ENCODE peak calls at places on chromosome 10, in seven cellular contexts. One of them, this sample, is unnamed.

GRCh38 chr10:64760371-64760770 is 1239.2 kb downstream of the REEP3 start:
- DNase-seq in activated CD4-positive, alpha-beta T cell treated with anti-CD3 and anti-CD28 coated beads for 48 hours: no peak
- DNase-seq in NCI-H446 treated with DMSO at 0.1 percent for 48 hours: no peak
- DNase-seq in M059J: no peak
- DNase-seq in frontal cortex: no peak
- DNase-seq in A673: no peak
- DNase-seq in central memory CD4-positive, alpha-beta T cell: no peak
- DNase-seq in this sample: no peak

GRCh38 chr10:28661035-28661434 is 16.3 kb upstream of the BAMBI start:
- DNase-seq in activated CD4-positive, alpha-beta T cell treated with anti-CD3 and anti-CD28 coated beads for 48 hours: no peak
- DNase-seq in NCI-H446 treated with DMSO at 0.1 percent for 48 hours: no peak
- DNase-seq in M059J: peak
- DNase-seq in frontal cortex: no peak
- DNase-seq in A673: no peak
- DNase-seq in central memory CD4-positive, alpha-beta T cell: no peak
- DNase-seq in this sample: peak

GRCh38 chr10:119243967-119244366 is 36.6 kb downstream of the GRK5 start:
- DNase-seq in activated CD4-positive, alpha-beta T cell treated with anti-CD3 and anti-CD28 coated beads for 48 hours: no peak
- DNase-seq in NCI-H446 treated with DMSO at 0.1 percent for 48 hours: no peak
- DNase-seq in M059J: no peak
- DNase-seq in frontal cortex: no peak
- DNase-seq in A673: no peak
- DNase-seq in central memory CD4-positive, alpha-beta T cell: no peak
- DNase-seq in this sample: no peak

GRCh38 chr10:24968349-24968748 is 15.9 kb upstream of the PRTFDC1 start:
- DNase-seq in activated CD4-positive, alpha-beta T cell treated with anti-CD3 and anti-CD28 coated beads for 48 hours: no peak
- DNase-seq in NCI-H446 treated with DMSO at 0.1 percent for 48 hours: no peak
- DNase-seq in M059J: no peak
- DNase-seq in frontal cortex: no peak
- DNase-seq in A673: no peak
- DNase-seq in central memory CD4-positive, alpha-beta T cell: no peak
- DNase-seq in this sample: no peak

GRCh38 chr10:77274046-77274795 is 363.4 kb downstream of the KCNMA1 start:
- DNase-seq in activated CD4-positive, alpha-beta T cell treated with anti-CD3 and anti-CD28 coated beads for 48 hours: no peak
- DNase-seq in NCI-H446 treated with DMSO at 0.1 percent for 48 hours: peak
- DNase-seq in M059J: peak
- DNase-seq in frontal cortex: no peak
- DNase-seq in A673: no peak
- DNase-seq in central memory CD4-positive, alpha-beta T cell: no peak
- DNase-seq in this sample: peak

GRCh38 chr10:18615618-18616017 is 35.8 kb downstream of the NSUN6 start:
- DNase-seq in activated CD4-positive, alpha-beta T cell treated with anti-CD3 and anti-CD28 coated beads for 48 hours: no peak
- DNase-seq in NCI-H446 treated with DMSO at 0.1 percent for 48 hours: no peak
- DNase-seq in M059J: no peak
- DNase-seq in frontal cortex: no peak
- DNase-seq in A673: no peak
- DNase-seq in central memory CD4-positive, alpha-beta T cell: no peak
- DNase-seq in this sample: no peak

GRCh38 chr10:116836087-116836486 is 13.2 kb upstream of the ENO4 start:
- DNase-seq in activated CD4-positive, alpha-beta T cell treated with anti-CD3 and anti-CD28 coated beads for 48 hours: no peak
- DNase-seq in NCI-H446 treated with DMSO at 0.1 percent for 48 hours: no peak
- DNase-seq in M059J: no peak
- DNase-seq in frontal cortex: no peak
- DNase-seq in A673: no peak
- DNase-seq in central memory CD4-positive, alpha-beta T cell: no peak
- DNase-seq in this sample: no peak

GRCh38 chr10:27446091-27446918 is 57.8 kb upstream of the RAB18 start:
- DNase-seq in activated CD4-positive, alpha-beta T cell treated with anti-CD3 and anti-CD28 coated beads for 48 hours: no peak
- DNase-seq in NCI-H446 treated with DMSO at 0.1 percent for 48 hours: no peak
- DNase-seq in M059J: peak
- DNase-seq in frontal cortex: peak
- DNase-seq in A673: peak
- DNase-seq in central memory CD4-positive, alpha-beta T cell: peak
- DNase-seq in this sample: no peak

GRCh38 chr10:50216418-50216817 is 34.9 kb downstream of the ASAH2 start:
- DNase-seq in activated CD4-positive, alpha-beta T cell treated with anti-CD3 and anti-CD28 coated beads for 48 hours: no peak
- DNase-seq in NCI-H446 treated with DMSO at 0.1 percent for 48 hours: no peak
- DNase-seq in M059J: no peak
- DNase-seq in frontal cortex: no peak
- DNase-seq in A673: no peak
- DNase-seq in central memory CD4-positive, alpha-beta T cell: no peak
- DNase-seq in this sample: no peak

GRCh38 chr10:63866747-63867140 is 345.5 kb downstream of the REEP3 start:
- DNase-seq in activated CD4-positive, alpha-beta T cell treated with anti-CD3 and anti-CD28 coated beads for 48 hours: no peak
- DNase-seq in NCI-H446 treated with DMSO at 0.1 percent for 48 hours: no peak
- DNase-seq in M059J: peak
- DNase-seq in frontal cortex: no peak
- DNase-seq in A673: peak
- DNase-seq in central memory CD4-positive, alpha-beta T cell: no peak
- DNase-seq in this sample: no peak

GRCh38 chr10:31602541-31603244 is 283.7 kb downstream of the ZEB1 start:
- DNase-seq in activated CD4-positive, alpha-beta T cell treated with anti-CD3 and anti-CD28 coated beads for 48 hours: peak
- DNase-seq in NCI-H446 treated with DMSO at 0.1 percent for 48 hours: peak
- DNase-seq in M059J: peak
- DNase-seq in frontal cortex: peak
- DNase-seq in A673: peak
- DNase-seq in central memory CD4-positive, alpha-beta T cell: no peak
- DNase-seq in this sample: peak

GRCh38 chr10:60230892-60231291 is 158.8 kb downstream of the ANK3 start:
- DNase-seq in activated CD4-positive, alpha-beta T cell treated with anti-CD3 and anti-CD28 coated beads for 48 hours: no peak
- DNase-seq in NCI-H446 treated with DMSO at 0.1 percent for 48 hours: no peak
- DNase-seq in M059J: peak
- DNase-seq in frontal cortex: no peak
- DNase-seq in A673: no peak
- DNase-seq in central memory CD4-positive, alpha-beta T cell: no peak
- DNase-seq in this sample: no peak

GRCh38 chr10:1116696-1117254 is 60.6 kb downstream of the WDR37 start:
- DNase-seq in activated CD4-positive, alpha-beta T cell treated with anti-CD3 and anti-CD28 coated beads for 48 hours: no peak
- DNase-seq in NCI-H446 treated with DMSO at 0.1 percent for 48 hours: no peak
- DNase-seq in M059J: no peak
- DNase-seq in frontal cortex: no peak
- DNase-seq in A673: no peak
- DNase-seq in central memory CD4-positive, alpha-beta T cell: no peak
- DNase-seq in this sample: no peak

GRCh38 chr10:8050561-8051108 is 3.9 kb upstream of the GATA3 start:
- DNase-seq in activated CD4-positive, alpha-beta T cell treated with anti-CD3 and anti-CD28 coated beads for 48 hours: peak
- DNase-seq in NCI-H446 treated with DMSO at 0.1 percent for 48 hours: no peak
- DNase-seq in M059J: peak
- DNase-seq in frontal cortex: no peak
- DNase-seq in A673: peak
- DNase-seq in central memory CD4-positive, alpha-beta T cell: no peak
- DNase-seq in this sample: peak

GRCh38 chr10:92303096-92303495 is 12.1 kb downstream of the MARCHF5 start:
- DNase-seq in activated CD4-positive, alpha-beta T cell treated with anti-CD3 and anti-CD28 coated beads for 48 hours: no peak
- DNase-seq in NCI-H446 treated with DMSO at 0.1 percent for 48 hours: no peak
- DNase-seq in M059J: no peak
- DNase-seq in frontal cortex: no peak
- DNase-seq in A673: no peak
- DNase-seq in central memory CD4-positive, alpha-beta T cell: no peak
- DNase-seq in this sample: no peak

GRCh38 chr10:77864151-77864851 is 62.3 kb downstream of the DLG5 start:
- DNase-seq in activated CD4-positive, alpha-beta T cell treated with anti-CD3 and anti-CD28 coated beads for 48 hours: no peak
- DNase-seq in NCI-H446 treated with DMSO at 0.1 percent for 48 hours: no peak
- DNase-seq in M059J: no peak
- DNase-seq in frontal cortex: no peak
- DNase-seq in A673: no peak
- DNase-seq in central memory CD4-positive, alpha-beta T cell: no peak
- DNase-seq in this sample: no peak

GRCh38 chr10:72757712-72758111 is 65.8 kb downstream of the MCU start:
- DNase-seq in activated CD4-positive, alpha-beta T cell treated with anti-CD3 and anti-CD28 coated beads for 48 hours: no peak
- DNase-seq in NCI-H446 treated with DMSO at 0.1 percent for 48 hours: no peak
- DNase-seq in M059J: no peak
- DNase-seq in frontal cortex: no peak
- DNase-seq in A673: no peak
- DNase-seq in central memory CD4-positive, alpha-beta T cell: no peak
- DNase-seq in this sample: no peak

GRCh38 chr10:35854661-35855060 is 212.6 kb upstream of the FZD8 start:
- DNase-seq in activated CD4-positive, alpha-beta T cell treated with anti-CD3 and anti-CD28 coated beads for 48 hours: no peak
- DNase-seq in NCI-H446 treated with DMSO at 0.1 percent for 48 hours: peak
- DNase-seq in M059J: no peak
- DNase-seq in frontal cortex: no peak
- DNase-seq in A673: no peak
- DNase-seq in central memory CD4-positive, alpha-beta T cell: no peak
- DNase-seq in this sample: no peak

GRCh38 chr10:122464575-122464974 is 3.2 kb downstream of the HTRA1 start:
- DNase-seq in activated CD4-positive, alpha-beta T cell treated with anti-CD3 and anti-CD28 coated beads for 48 hours: no peak
- DNase-seq in NCI-H446 treated with DMSO at 0.1 percent for 48 hours: no peak
- DNase-seq in M059J: no peak
- DNase-seq in frontal cortex: no peak
- DNase-seq in A673: no peak
- DNase-seq in central memory CD4-positive, alpha-beta T cell: no peak
- DNase-seq in this sample: no peak

GRCh38 chr10:130547368-130547767 is 411.2 kb downstream of the GLRX3 start:
- DNase-seq in activated CD4-positive, alpha-beta T cell treated with anti-CD3 and anti-CD28 coated beads for 48 hours: no peak
- DNase-seq in NCI-H446 treated with DMSO at 0.1 percent for 48 hours: no peak
- DNase-seq in M059J: no peak
- DNase-seq in frontal cortex: no peak
- DNase-seq in A673: peak
- DNase-seq in central memory CD4-positive, alpha-beta T cell: no peak
- DNase-seq in this sample: no peak

GRCh38 chr10:27225011-27225590 is 15.5 kb downstream of the ACBD5 start:
- DNase-seq in activated CD4-positive, alpha-beta T cell treated with anti-CD3 and anti-CD28 coated beads for 48 hours: no peak
- DNase-seq in NCI-H446 treated with DMSO at 0.1 percent for 48 hours: no peak
- DNase-seq in M059J: no peak
- DNase-seq in frontal cortex: no peak
- DNase-seq in A673: no peak
- DNase-seq in central memory CD4-positive, alpha-beta T cell: no peak
- DNase-seq in this sample: no peak

GRCh38 chr10:125531470-125531869 is 151.5 kb downstream of the TEX36 start:
- DNase-seq in activated CD4-positive, alpha-beta T cell treated with anti-CD3 and anti-CD28 coated beads for 48 hours: no peak
- DNase-seq in NCI-H446 treated with DMSO at 0.1 percent for 48 hours: no peak
- DNase-seq in M059J: peak
- DNase-seq in frontal cortex: peak
- DNase-seq in A673: no peak
- DNase-seq in central memory CD4-positive, alpha-beta T cell: no peak
- DNase-seq in this sample: peak

GRCh38 chr10:20466731-20467130 is 430.4 kb downstream of the NEBL start:
- DNase-seq in activated CD4-positive, alpha-beta T cell treated with anti-CD3 and anti-CD28 coated beads for 48 hours: no peak
- DNase-seq in NCI-H446 treated with DMSO at 0.1 percent for 48 hours: no peak
- DNase-seq in M059J: peak
- DNase-seq in frontal cortex: no peak
- DNase-seq in A673: peak
- DNase-seq in central memory CD4-positive, alpha-beta T cell: no peak
- DNase-seq in this sample: peak

GRCh38 chr10:79490400-79491081 is 21.8 kb upstream of the EIF5AL1 start:
- DNase-seq in activated CD4-positive, alpha-beta T cell treated with anti-CD3 and anti-CD28 coated beads for 48 hours: no peak
- DNase-seq in NCI-H446 treated with DMSO at 0.1 percent for 48 hours: no peak
- DNase-seq in M059J: peak
- DNase-seq in frontal cortex: no peak
- DNase-seq in A673: no peak
- DNase-seq in central memory CD4-positive, alpha-beta T cell: no peak
- DNase-seq in this sample: no peak

GRCh38 chr10:96416643-96417042 is 57.8 kb upstream of the OPALIN start:
- DNase-seq in activated CD4-positive, alpha-beta T cell treated with anti-CD3 and anti-CD28 coated beads for 48 hours: no peak
- DNase-seq in NCI-H446 treated with DMSO at 0.1 percent for 48 hours: no peak
- DNase-seq in M059J: peak
- DNase-seq in frontal cortex: peak
- DNase-seq in A673: peak
- DNase-seq in central memory CD4-positive, alpha-beta T cell: no peak
- DNase-seq in this sample: no peak

GRCh38 chr10:55466806-55467504 is 665.9 kb upstream of the PCDH15 start:
- DNase-seq in activated CD4-positive, alpha-beta T cell treated with anti-CD3 and anti-CD28 coated beads for 48 hours: no peak
- DNase-seq in NCI-H446 treated with DMSO at 0.1 percent for 48 hours: no peak
- DNase-seq in M059J: no peak
- DNase-seq in frontal cortex: no peak
- DNase-seq in A673: no peak
- DNase-seq in central memory CD4-positive, alpha-beta T cell: no peak
- DNase-seq in this sample: no peak